ENCODE peak calls at places on chromosome 17, in ten cellular contexts. W, K, H, Z, S, X, N, F, L and T are unnamed samples.

GRCh38 chr17:45688353-45688752 is 95.8 kb upstream of the CRHR1 start:
- DNase-seq in W (no peak), K (no peak), H (no peak), Z (no peak), S (no peak), X (no peak), N (no peak), F (no peak), L (no peak), T (no peak)

GRCh38 chr17:50559674-50560184 is 786 bp upstream of the CACNA1G start:
- DNase-seq in W (peak; percentile 82), K (no peak), H (no peak), Z (peak; percentile 38), S (peak; percentile 39), X (peak; percentile 46), N (no peak), F (peak; percentile 66), L (no peak), T (no peak)

GRCh38 chr17:77363821-77364361 is 223.1 kb downstream of the SEC14L1 start:
- DNase-seq in W (peak; percentile 89), K (peak; percentile 79), H (no peak), Z (no peak), S (no peak), X (peak; percentile 57), N (no peak), F (no peak), L (peak; percentile 45), T (peak; percentile 60)

GRCh38 chr17:74211929-74212261 is 1.5 kb upstream of the TTYH2 start:
- DNase-seq in W (no peak), K (no peak), H (no peak), Z (no peak), S (no peak), X (no peak), N (no peak), F (no peak), L (no peak), T (no peak)

GRCh38 chr17:82923366-82924113 is 83.7 kb upstream of the ZNF750 start:
- DNase-seq in W (no peak), K (peak; percentile 51), H (no peak), Z (no peak), S (no peak), X (no peak), N (no peak), F (no peak), L (no peak), T (peak; percentile 77)

GRCh38 chr17:28796062-28796461 is 46.5 kb downstream of the FAM222B start:
- DNase-seq in W (no peak), K (no peak), H (no peak), Z (no peak), S (no peak), X (no peak), N (no peak), F (no peak), L (no peak), T (no peak)

GRCh38 chr17:74851612-74852236 is 8.0 kb downstream of the GRIN2C start:
- DNase-seq in W (no peak), K (no peak), H (no peak), Z (no peak), S (no peak), X (no peak), N (no peak), F (no peak), L (no peak), T (no peak)

GRCh38 chr17:51748749-51749604 is 409.5 kb downstream of the CA10 start:
- DNase-seq in W (no peak), K (no peak), H (no peak), Z (no peak), S (no peak), X (no peak), N (no peak), F (no peak), L (no peak), T (no peak)

GRCh38 chr17:80665792-80666191 is 121.2 kb downstream of the RPTOR start:
- DNase-seq in W (no peak), K (no peak), H (no peak), Z (no peak), S (no peak), X (no peak), N (no peak), F (no peak), L (no peak), T (no peak)

GRCh38 chr17:19263621-19264010 is 26.4 kb downstream of the EPN2 start:
- DNase-seq in W (no peak), K (peak; percentile 8), H (no peak), Z (peak; percentile 47), S (no peak), X (peak; percentile 21), N (no peak), F (no peak), L (no peak), T (no peak)

GRCh38 chr17:19264277-19264676 is 27.1 kb downstream of the EPN2 start:
- DNase-seq in W (no peak), K (no peak), H (no peak), Z (no peak), S (no peak), X (no peak), N (no peak), F (no peak), L (no peak), T (no peak)

GRCh38 chr17:19258371-19258770 is 21.2 kb downstream of the EPN2 start:
- DNase-seq in W (no peak), K (no peak), H (no peak), Z (no peak), S (no peak), X (no peak), N (no peak), F (no peak), L (no peak), T (no peak)

GRCh38 chr17:19262650-19263620 is 25.8 kb downstream of the EPN2 start:
- DNase-seq in W (no peak), K (peak; percentile 37), H (no peak), Z (no peak), S (no peak), X (peak; percentile 58), N (no peak), F (no peak), L (no peak), T (no peak)

GRCh38 chr17:19260958-19261357 is 23.8 kb downstream of the EPN2 start:
- DNase-seq in W (no peak), K (peak; percentile 20), H (no peak), Z (no peak), S (no peak), X (no peak), N (no peak), F (no peak), L (no peak), T (no peak)
- TF ChIP-seq CTCF in W (peak; percentile 10), K (no peak), H (no peak), Z (no peak), S (no peak), X (peak; percentile 12), N (no peak), F (no peak), L (no peak), T (peak; percentile 57)

GRCh38 chr17:33299115-33299514 is 6.0 kb upstream of the ASIC2 start:
- DNase-seq in W (no peak), K (no peak), H (no peak), Z (no peak), S (no peak), X (no peak), N (no peak), F (no peak), L (no peak), T (no peak)
- TF ChIP-seq CTCF in W (peak; percentile 7), K (no peak), H (no peak), Z (no peak), S (no peak), X (no peak), N (no peak), F (no peak), L (no peak), T (no peak)

GRCh38 chr17:8651013-8651412 is 20.5 kb upstream of the MYH10 start:
- DNase-seq in W (no peak), K (no peak), H (no peak), Z (no peak), S (no peak), X (no peak), N (no peak), F (no peak), L (no peak), T (no peak)
- TF ChIP-seq CTCF in W (no peak), K (no peak), H (no peak), Z (no peak), S (no peak), X (no peak), N (peak; percentile 8), F (peak; percentile 23), L (no peak), T (peak; percentile 7)

GRCh38 chr17:78697122-78697845 is 84.8 kb downstream of the CYTH1 start:
- DNase-seq in W (no peak), K (no peak), H (no peak), Z (no peak), S (no peak), X (peak; percentile 39), N (no peak), F (no peak), L (no peak), T (no peak)
- TF ChIP-seq CTCF in W (no peak), K (no peak), H (no peak), Z (no peak), S (no peak), X (no peak), N (no peak), F (no peak), L (no peak), T (no peak)

DNA sequence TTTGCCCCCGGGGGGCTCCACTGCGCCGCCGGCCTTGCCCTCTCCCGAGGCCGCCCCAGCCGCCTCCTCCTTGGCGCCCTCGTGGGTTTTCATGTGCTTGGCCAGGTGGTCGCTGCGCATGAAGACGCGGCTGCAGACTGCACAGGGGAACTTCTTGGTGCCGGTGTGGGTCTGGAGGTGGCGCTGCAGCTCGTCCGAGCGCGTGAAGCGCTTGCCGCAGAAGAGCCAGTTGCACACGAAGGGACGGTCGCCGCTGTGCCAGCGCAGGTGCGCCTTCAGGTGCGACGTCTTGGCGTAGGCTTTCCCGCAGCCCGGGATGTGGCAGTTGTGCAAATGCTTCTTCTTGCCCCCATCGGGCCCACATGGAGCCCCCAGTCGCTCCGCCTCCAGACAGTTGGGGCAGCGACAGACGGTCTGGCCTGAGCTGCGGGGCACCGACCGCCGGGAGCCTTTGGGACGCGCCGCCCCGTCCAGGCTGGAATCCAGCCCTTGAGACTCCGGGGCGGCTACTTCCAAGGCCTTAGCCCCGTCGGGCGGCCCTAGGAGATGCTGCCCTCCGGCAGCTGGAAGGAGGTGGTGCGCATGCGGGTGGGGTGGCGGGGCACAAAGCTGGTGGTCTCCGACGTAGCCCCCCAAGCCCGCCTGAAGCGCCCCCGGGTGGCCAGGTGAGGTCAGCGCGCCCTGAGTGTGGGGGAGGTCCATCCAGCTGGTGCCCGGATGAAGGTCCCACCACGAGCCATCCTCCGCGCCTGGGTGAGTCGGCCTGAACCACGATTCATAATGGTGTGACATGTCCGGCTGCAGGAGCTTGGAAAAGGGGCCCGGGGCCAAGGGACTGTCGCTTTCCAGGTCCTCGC is 3.4 kb downstream of the SP6 start:
- DNase-seq in W (peak; percentile 71), K (no peak), H (peak; percentile 35), Z (no peak), S (no peak), X (no peak), N (peak; percentile 37), F (no peak), L (no peak), T (peak; percentile 86)
- TF ChIP-seq CTCF in W (peak; percentile 50), K (no peak), H (peak; percentile 56), Z (no peak), S (no peak), X (peak; percentile 12), N (peak; percentile 40), F (peak; percentile 20), L (no peak), T (peak; percentile 75)